ENCODE peak calls at places on chromosomes 5 and 9, in five cellular contexts. B is stimulated activated CD4-positive, alpha-beta T cell treated with anti-CD3 and anti-CD28 coated beads, Interleukin-4, amount 100 ng/mL, for 24 hours; R is cerebellum; K is EH; F is CD8-positive, alpha-beta memory T cell. X is an unnamed sample.

GRCh38 chr5:41509399-41510175 is 814 bp downstream of the PLCXD3 start:
- DNase-seq in B (no peak), R (peak; percentile 47), K (no peak), F (no peak), X (peak; percentile 66)

GRCh38 chr5:136730426-136730825 is 365.1 kb upstream of the TRPC7 start:
- DNase-seq in B (no peak), R (no peak), K (no peak), F (no peak), X (no peak)

GRCh38 chr9:88084816-88085215 is 53.5 kb downstream of the SPATA31C2 start:
- DNase-seq in B (no peak), R (no peak), K (peak; percentile 5), F (no peak), X (no peak)

GRCh38 chr5:39523821-39524220 is 99.0 kb upstream of the DAB2 start:
- DNase-seq in B (no peak), R (no peak), K (peak; percentile 87), F (no peak), X (no peak)

GRCh38 chr9:107755267-107755666 is 265.7 kb upstream of the KLF4 start:
- DNase-seq in B (no peak), R (no peak), K (peak; percentile 85), F (no peak), X (no peak)

GRCh38 chr5:104213216-104213615 is 650.6 kb upstream of the NUDT12 start:
- DNase-seq in B (no peak), R (no peak), K (no peak), F (no peak), X (no peak)

GRCh38 chr5:97498657-97499056 is 315.6 kb upstream of the RIOK2 start:
- DNase-seq in B (no peak), R (no peak), K (no peak), F (no peak), X (no peak)

GRCh38 chr9:32508728-32509127 is 17.3 kb downstream of the RIGI start:
- DNase-seq in B (no peak), R (no peak), K (no peak), F (no peak), X (no peak)

GRCh38 chr9:126857261-126857960 is 3.0 kb upstream of the ZBTB34 start:
- DNase-seq in B (no peak), R (no peak), K (no peak), F (no peak), X (no peak)

GRCh38 chr9:114278881-114279570 is 43.9 kb upstream of the ORM1 start:
- DNase-seq in B (no peak), R (no peak), K (peak; percentile 95), F (no peak), X (no peak)

GRCh38 chr5:152994040-152994439 is 496.4 kb upstream of the GRIA1 start:
- DNase-seq in B (no peak), R (no peak), K (no peak), F (no peak), X (no peak)

GRCh38 chr9:7439355-7439978 is 360.1 kb downstream of the DMAC1 start:
- DNase-seq in B (no peak), R (no peak), K (peak; percentile 1), F (no peak), X (no peak)

GRCh38 chr9:137391411-137391754 is 31.6 kb downstream of the EXD3 start:
- DNase-seq in B (no peak), R (no peak), K (no peak), F (no peak), X (no peak)

GRCh38 chr9:14348241-14349140 is 34.5 kb upstream of the NFIB start:
- DNase-seq in B (no peak), R (peak; percentile 60), K (no peak), F (no peak), X (peak; percentile 59)

GRCh38 chr5:180641566-180641900 is 7.9 kb downstream of the FLT4 start:
- DNase-seq in B (no peak), R (no peak), K (no peak), F (no peak), X (no peak)

GRCh38 chr9:77016526-77017504 is 2.6 kb upstream of the FOXB2 start:
- DNase-seq in B (no peak), R (no peak), K (no peak), F (no peak), X (no peak)

GRCh38 chr5:139847790-139848507 is 52.3 kb downstream of the PSD2 start:
- DNase-seq in B (peak; percentile 76), R (peak; percentile 82), K (no peak), F (peak; percentile 85), X (peak; percentile 52)

GRCh38 chr9:113355197-113355596 is 5.9 kb downstream of the BSPRY start:
- DNase-seq in B (no peak), R (no peak), K (peak; percentile 26), F (no peak), X (no peak)

GRCh38 chr5:111337688-111338087 is 113.5 kb downstream of the CAMK4 start:
- DNase-seq in B (no peak), R (no peak), K (no peak), F (no peak), X (no peak)

GRCh38 chr9:134321571-134321930 is 4.7 kb upstream of the RXRA start:
- DNase-seq in B (no peak), R (no peak), K (no peak), F (no peak), X (no peak)

GRCh38 chr5:132979367-132979935 is 16.0 kb upstream of the AFF4 start:
- DNase-seq in B (no peak), R (no peak), K (peak; percentile 35), F (no peak), X (no peak)

GRCh38 chr5:39191216-39191615 is 28.1 kb downstream of the FYB1 start:
- DNase-seq in B (no peak), R (no peak), K (no peak), F (peak; percentile 71), X (no peak)

GRCh38 chr9:107932036-107932435 is 442.5 kb upstream of the KLF4 start:
- DNase-seq in B (no peak), R (no peak), K (peak; percentile 47), F (no peak), X (no peak)

GRCh38 chr9:28779240-28779639 is 1206.0 kb upstream of the C9orf72 start:
- DNase-seq in B (no peak), R (no peak), K (no peak), F (no peak), X (no peak)

GRCh38 chr5:96699186-96699820 is 37.1 kb downstream of the CAST start:
- DNase-seq in B (no peak), R (no peak), K (peak; percentile 62), F (no peak), X (peak; percentile 14)

GRCh38 chr9:80873861-80874260 is 815.5 kb downstream of the TLE1 start:
- DNase-seq in B (no peak), R (no peak), K (peak; percentile 58), F (no peak), X (no peak)

GRCh38 chr5:95734156-95734555 is 3.0 kb downstream of the RHOBTB3 start:
- DNase-seq in B (no peak), R (no peak), K (no peak), F (no peak), X (no peak)

GRCh38 chr5:76175051-76175666 is 92.0 kb downstream of the SV2C start:
- DNase-seq in B (peak; percentile 58), R (peak; percentile 3), K (peak; percentile 51), F (peak; percentile 23), X (peak; percentile 39)

GRCh38 chr9:87250205-87250604 is 247.5 kb upstream of the DAPK1 start:
- DNase-seq in B (no peak), R (no peak), K (no peak), F (no peak), X (no peak)

GRCh38 chr5:150401376-150402201 is 11.1 kb downstream of the CD74 start:
- DNase-seq in B (no peak), R (no peak), K (no peak), F (no peak), X (no peak)

GRCh38 chr9:90095682-90096081 is 490.9 kb downstream of the GADD45G start:
- DNase-seq in B (no peak), R (peak; percentile 87), K (no peak), F (no peak), X (peak; percentile 96)

GRCh38 chr9:85925493-85925892 is 15.5 kb upstream of the NAA35 start:
- DNase-seq in B (no peak), R (no peak), K (no peak), F (no peak), X (no peak)

GRCh38 chr5:39080597-39081204 is 6.5 kb upstream of the RICTOR start:
- DNase-seq in B (peak; percentile 26), R (peak; percentile 51), K (peak; percentile 68), F (no peak), X (peak; percentile 65)

X was measured in G401.